ENCODE peak calls at places on chromosomes 6 and 20, in four cellular contexts. One of them, this sample, is unnamed.
A peak's percentile ranks its signal among the peaks of the same experiment; 100 is the strongest.

GRCh38 chr20:50185426-50185825 is 5.2 kb upstream of the CEBPB start:
- DNase-seq in astrocyte of the hippocampus: no peak
- DNase-seq in suprapubic skin: no peak
- DNase-seq in GM03348: no peak
- DNase-seq in this sample: no peak

GRCh38 chr6:220736-221475 is 71.4 kb upstream of the DUSP22 start:
- DNase-seq in astrocyte of the hippocampus: peak; percentile 12
- DNase-seq in suprapubic skin: peak; percentile 37
- DNase-seq in GM03348: peak; percentile 30
- DNase-seq in this sample: no peak

GRCh38 chr6:111714403-111715270 is 109.0 kb upstream of the TRAF3IP2 start:
- DNase-seq in astrocyte of the hippocampus: no peak
- DNase-seq in suprapubic skin: no peak
- DNase-seq in GM03348: no peak
- DNase-seq in this sample: no peak

GRCh38 chr6:91376686-91377085 is 789.8 kb upstream of the MAP3K7 start:
- DNase-seq in astrocyte of the hippocampus: peak; percentile 52
- DNase-seq in suprapubic skin: no peak
- DNase-seq in GM03348: no peak
- DNase-seq in this sample: no peak

GRCh38 chr20:33808388-33808787 is 2.8 kb upstream of the CHMP4B start:
- DNase-seq in astrocyte of the hippocampus: no peak
- DNase-seq in suprapubic skin: no peak
- DNase-seq in GM03348: no peak
- DNase-seq in this sample: no peak

GRCh38 chr20:41135187-41135887 is 2.0 kb upstream of the PLCG1 start:
- DNase-seq in astrocyte of the hippocampus: peak; percentile 60
- DNase-seq in suprapubic skin: no peak
- DNase-seq in GM03348: peak; percentile 22
- DNase-seq in this sample: peak; percentile 58

GRCh38 chr20:17061721-17062120 is 165.1 kb upstream of the PCSK2 start:
- DNase-seq in astrocyte of the hippocampus: no peak
- DNase-seq in suprapubic skin: no peak
- DNase-seq in GM03348: no peak
- DNase-seq in this sample: no peak

GRCh38 chr20:57934007-57934805 is 224.4 kb upstream of the PMEPA1 start:
- DNase-seq in astrocyte of the hippocampus: peak; percentile 20
- DNase-seq in suprapubic skin: no peak
- DNase-seq in GM03348: no peak
- DNase-seq in this sample: no peak

GRCh38 chr20:64000906-64001305 is 20.0 kb downstream of the PRPF6 start:
- DNase-seq in astrocyte of the hippocampus: no peak
- DNase-seq in suprapubic skin: no peak
- DNase-seq in GM03348: no peak
- DNase-seq in this sample: no peak

GRCh38 chr6:19845271-19846046 is 8.3 kb downstream of the ID4 start:
- DNase-seq in astrocyte of the hippocampus: peak; percentile 61
- DNase-seq in suprapubic skin: no peak
- DNase-seq in GM03348: no peak
- DNase-seq in this sample: no peak